ENCODE peak calls at places on chromosomes 13 and 19, in four cellular contexts. R is H1, K is GM12878, M is K562. W is an unnamed sample.

GRCh38 chr13:99968521-99969367 is 2.8 kb downstream of the ZIC5 start:
- DNase-seq in K (no peak), M (no peak), R (no peak), W (no peak)

GRCh38 chr13:70568571-70568970 is 460.3 kb upstream of the KLHL1 start:
- DNase-seq in K (peak), M (peak), R (no peak), W (peak)

GRCh38 chr19:39408392-39409206 is 2.0 kb downstream of the ZFP36 start:
- DNase-seq in M (peak), R (no peak), K (no peak), W (no peak)

GRCh38 chr13:109593230-109593629 is 193.2 kb downstream of the IRS2 start:
- DNase-seq in R (no peak), K (no peak), M (no peak), W (no peak)

GRCh38 chr13:110652755-110653154 is 37.4 kb downstream of the NAXD start:
- DNase-seq in K (no peak), R (no peak), M (no peak), W (no peak)

GRCh38 chr13:35768551-35768950 is 292.1 kb upstream of the MAB21L1 start:
- DNase-seq in R (no peak), M (no peak), K (no peak), W (no peak)

GRCh38 chr13:57653229-57653994 is 21.9 kb downstream of the PCDH17 start:
- DNase-seq in R (no peak), M (no peak), K (no peak), W (peak)

GRCh38 chr13:27956576-27957300 is 12.4 kb downstream of the CDX2 start:
- DNase-seq in K (no peak), R (no peak), M (no peak), W (no peak)

GRCh38 chr19:35345671-35346111 is 2.0 kb upstream of the FFAR1 start:
- DNase-seq in K (no peak), R (no peak), M (peak), W (no peak)

GRCh38 chr19:42546831-42547500 is 18.7 kb upstream of the CEACAM1 start:
- DNase-seq in K (no peak), R (no peak), M (no peak), W (no peak)

GRCh38 chr13:21703846-21704245 is 33.0 kb downstream of the FGF9 start:
- DNase-seq in K (no peak), M (no peak), R (no peak), W (no peak)

GRCh38 chr19:16587031-16588023 is 15.1 kb upstream of the SLC35E1 start:
- DNase-seq in M (no peak), R (no peak), K (peak), W (no peak)

GRCh38 chr19:14467816-14468215 is 7.3 kb downstream of the PTGER1 start:
- DNase-seq in K (no peak), M (peak), R (no peak), W (no peak)

GRCh38 chr19:58543826-58544590 is at the start of gene TRIM28:
- DNase-seq in R (peak), M (peak), K (peak), W (peak)

GRCh38 chr19:29785955-29786589 is 25.7 kb upstream of the CCNE1 start:
- DNase-seq in M (peak), K (no peak), R (no peak), W (no peak)

GRCh38 chr13:110981379-110981778 is 66.5 kb upstream of the ANKRD10 start:
- DNase-seq in M (peak), K (no peak), R (no peak), W (no peak)

GRCh38 chr19:38319421-38320258 is at the start of gene KCNK6:
- DNase-seq in M (no peak), K (no peak), R (no peak), W (no peak)

GRCh38 chr19:47601180-47601904 is 7.6 kb upstream of the BICRA start:
- DNase-seq in M (peak), R (no peak), K (no peak), W (peak)

GRCh38 chr13:100130092-100130491 is 41.2 kb downstream of the PCCA start:
- DNase-seq in M (no peak), R (no peak), K (no peak), W (no peak)

GRCh38 chr13:37534181-37534580 is 64.4 kb downstream of the POSTN start:
- DNase-seq in R (no peak), M (no peak), K (no peak), W (no peak)

GRCh38 chr13:110057052-110057451 is 249.9 kb downstream of the COL4A1 start:
- DNase-seq in R (no peak), K (no peak), M (no peak), W (no peak)

GRCh38 chr13:28719656-28720055 is 886 bp upstream of the SLC46A3 start:
- DNase-seq in K (no peak), R (no peak), M (no peak), W (no peak)

GRCh38 chr19:31559494-31559893 is 210.3 kb upstream of the TSHZ3 start:
- DNase-seq in R (no peak), M (no peak), K (no peak), W (no peak)

GRCh38 chr19:17243854-17244617 is 1.7 kb downstream of the NR2F6 start:
- DNase-seq in M (peak), K (no peak), R (no peak), W (peak)

GRCh38 chr19:1070931-1071791 is 4.2 kb downstream of the ARHGAP45 start:
- DNase-seq in R (no peak), K (no peak), M (no peak), W (no peak)

GRCh38 chr13:20230913-20231838 is 943 bp downstream of the GJB6 start:
- DNase-seq in M (no peak), K (no peak), R (no peak), W (no peak)

GRCh38 chr19:45136507-45137178 is 24.1 kb downstream of the NKPD1 start:
- DNase-seq in M (no peak), R (no peak), K (no peak), W (no peak)

GRCh38 chr13:43232866-43233265 is 209.5 kb downstream of the DNAJC15 start:
- DNase-seq in K (no peak), M (no peak), R (no peak), W (no peak)

GRCh38 chr19:294819-295686 is 3.9 kb upstream of the PLPP2 start:
- DNase-seq in R (no peak), M (peak), K (no peak), W (no peak)

GRCh38 chr19:18289471-18290066 is 8.1 kb upstream of the JUND start:
- DNase-seq in M (no peak), K (no peak), R (no peak), W (no peak)

GRCh38 chr13:101811881-101812280 is 359.4 kb downstream of the ITGBL1 start:
- DNase-seq in R (no peak), M (no peak), K (no peak), W (no peak)

GRCh38 chr13:105774739-105775460 is 760.6 kb downstream of the EFNB2 start:
- DNase-seq in K (no peak), R (no peak), M (no peak), W (peak)

GRCh38 chr13:20441066-20441465 is 84.6 kb downstream of the CRYL1 start:
- DNase-seq in R (no peak), K (no peak), M (no peak), W (no peak)

GRCh38 chr13:39498471-39499114 is 104.4 kb downstream of the LHFPL6 start:
- DNase-seq in K (no peak), R (no peak), M (no peak), W (no peak)

GRCh38 chr19:14443632-14444216 is 10.6 kb downstream of the PKN1 start:
- DNase-seq in K (no peak), R (no peak), M (no peak), W (no peak)

GRCh38 chr19:49741210-49741844 is 21.8 kb downstream of the TSKS start:
- DNase-seq in K (no peak), M (no peak), R (no peak), W (peak)

GRCh38 chr19:41546386-41546789 is 29.6 kb upstream of the CEACAM21 start:
- DNase-seq in M (no peak), K (no peak), R (no peak), W (no peak)

GRCh38 chr19:49020931-49021895 is 2.9 kb downstream of the CGB3 start:
- DNase-seq in K (no peak), M (no peak), R (no peak), W (peak)

GRCh38 chr19:47142779-47143178 is 12.1 kb downstream of the SAE1 start:
- DNase-seq in R (no peak), K (no peak), M (no peak), W (no peak)

GRCh38 chr19:10625762-10626138 is 397 bp downstream of the SLC44A2 start:
- DNase-seq in K (no peak), R (no peak), M (no peak), W (no peak)
- TF ChIP-seq HDAC6 in K (no peak), R (no peak), M (no peak), W (no peak)

GRCh38 chr13:50911051-50911690 is 1.6 kb downstream of the RNASEH2B start:
- DNase-seq in K (no peak), R (no peak), M (peak), W (peak)

GRCh38 chr13:50908371-50908770 is 1.2 kb upstream of the RNASEH2B start:
- DNase-seq in R (no peak), K (no peak), M (no peak), W (no peak)

GRCh38 chr13:50910483-50910805 is 853 bp downstream of the RNASEH2B start:
- DNase-seq in M (peak), K (no peak), R (no peak), W (peak)

GRCh38 chr13:50907781-50908180 is 1.8 kb upstream of the RNASEH2B start:
- DNase-seq in M (no peak), R (no peak), K (no peak), W (no peak)

GRCh38 chr13:50909605-50910482 is at the start of gene RNASEH2B:
- DNase-seq in M (peak), K (no peak), R (no peak), W (peak)
- TF ChIP-seq POLR2A in M (peak), K (peak), R (peak), W (peak)

GRCh38 chr13:25887962-25888655 is 163.7 kb downstream of the SHISA2 start:
- DNase-seq in M (no peak), K (no peak), R (no peak), W (no peak)

GRCh38 chr13:25886438-25887214 is 165.2 kb downstream of the SHISA2 start:
- DNase-seq in M (no peak), R (no peak), K (no peak), W (no peak)

GRCh38 chr13:25885418-25885817 is 166.4 kb downstream of the SHISA2 start:
- DNase-seq in M (no peak), R (no peak), K (no peak), W (no peak)

GRCh38 chr13:25890671-25891212 is 161.1 kb downstream of the SHISA2 start:
- DNase-seq in M (no peak), K (no peak), R (no peak), W (no peak)
- TF ChIP-seq HDAC6 in M (no peak), K (no peak), R (no peak), W (no peak)

GRCh38 chr19:3573162-3573857 is 566 bp downstream of the HMG20B start:
- DNase-seq in R (no peak), K (no peak), M (no peak), W (no peak)
- TF ChIP-seq POLR2A in R (no peak), K (peak), M (peak), W (no peak)

GRCh38 chr13:59318320-59318930 is 845.3 kb downstream of the DIAPH3 start:
- DNase-seq in M (peak), R (peak), K (peak), W (peak)
- TF ChIP-seq HDAC6 in M (no peak), R (no peak), K (no peak), W (no peak)

W was measured in HepG2.